ENCODE peak calls at places on chromosome 22, in nine cellular contexts. E is stimulated activated CD8-positive, alpha-beta memory T cell treated with anti-CD3 and anti-CD28 coated beads, Interleukin-15, amount 100 ng/mL, for 1 hour; T is kidney tubule cell; B is NCI-H1417; K is RCC 7860; D is esophagus squamous epithelium; P is NCI-H2029 treated with DMSO at 0.1 percent for 48 hours; R is CD4-positive, CD25-positive, alpha-beta regulatory T cell; C is Caki2. A is an unnamed sample.
A peak's percentile ranks its signal among the peaks of the same experiment; 100 is the strongest.

GRCh38 chr22:17314472-17314871 is 54.8 kb upstream of the CECR2 start:
- DNase-seq in E (no peak), T (no peak), B (peak; percentile 67), K (no peak), D (no peak), P (peak; percentile 34), R (no peak), C (no peak), A (no peak)

GRCh38 chr22:23116506-23117263 is 25.1 kb downstream of the RSPH14 start:
- DNase-seq in E (no peak), T (no peak), B (no peak), K (no peak), D (no peak), P (no peak), R (no peak), C (no peak), A (no peak)

GRCh38 chr22:45242778-45243191 is 2.1 kb upstream of the KIAA0930 start:
- DNase-seq in E (no peak), T (peak; percentile 41), B (no peak), K (no peak), D (no peak), P (peak; percentile 66), R (no peak), C (no peak), A (no peak)

GRCh38 chr22:32613773-32614172 is 139.2 kb downstream of the FBXO7 start:
- DNase-seq in E (no peak), T (no peak), B (no peak), K (no peak), D (no peak), P (no peak), R (no peak), C (no peak), A (no peak)

GRCh38 chr22:40436460-40437431 is 66.4 kb downstream of the SGSM3 start:
- DNase-seq in E (no peak), T (peak; percentile 66), B (peak; percentile 6), K (peak; percentile 43), D (no peak), P (peak; percentile 39), R (peak; percentile 66), C (peak; percentile 68), A (no peak)

GRCh38 chr22:27750866-27751265 is 50.7 kb downstream of the MN1 start:
- DNase-seq in E (no peak), T (no peak), B (no peak), K (no peak), D (no peak), P (no peak), R (no peak), C (no peak), A (no peak)

GRCh38 chr22:43945632-43946390 is 9.4 kb upstream of the SAMM50 start:
- DNase-seq in E (peak; percentile 37), T (peak; percentile 73), B (peak; percentile 3), K (peak; percentile 31), D (no peak), P (peak; percentile 17), R (peak; percentile 47), C (peak; percentile 22), A (no peak)

GRCh38 chr22:29753808-29754657 is 12.8 kb downstream of the ZMAT5 start:
- DNase-seq in E (no peak), T (no peak), B (no peak), K (no peak), D (no peak), P (no peak), R (no peak), C (no peak), A (no peak)

GRCh38 chr22:20080776-20081654 is 974 bp downstream of the DGCR8 start:
- DNase-seq in E (no peak), T (peak; percentile 74), B (no peak), K (peak; percentile 44), D (no peak), P (peak; percentile 42), R (no peak), C (peak; percentile 56), A (no peak)

GRCh38 chr22:45188779-45189178 is 25.1 kb downstream of the NUP50 start:
- DNase-seq in E (no peak), T (no peak), B (no peak), K (no peak), D (no peak), P (no peak), R (no peak), C (no peak), A (no peak)

GRCh38 chr22:27317156-27317555 is 484.4 kb downstream of the MN1 start:
- DNase-seq in E (no peak), T (no peak), B (no peak), K (peak; percentile 74), D (no peak), P (no peak), R (no peak), C (peak; percentile 13), A (no peak)

A was measured in thoracic aorta.